ENCODE peak calls at places on chromosomes 6 and 20, in five cellular contexts. M is T-helper 17 cell; T is endodermal cell; O is activated T-helper 1 cell treated with anti-CD3 and anti-CD28 coated beads, Interleukin-2, amount 50 U/mL, for 16 hours; J is A549. G is an unnamed sample.

GRCh38 chr6:125200986-125201385 is 47.4 kb downstream of the TPD52L1 start:
- DNase-seq in T (no peak), M (no peak), J (no peak), O (no peak), G (no peak)

GRCh38 chr6:40436685-40437604 is 150.2 kb downstream of the LRFN2 start:
- DNase-seq in T (no peak), O (no peak), J (no peak), M (no peak), G (peak; percentile 20)

GRCh38 chr6:156863504-156863903 is 86.3 kb downstream of the ARID1B start:
- DNase-seq in T (no peak), O (no peak), J (no peak), M (no peak), G (no peak)

GRCh38 chr6:111187874-111188273 is 100.6 kb downstream of the SLC16A10 start:
- DNase-seq in M (no peak), O (no peak), T (no peak), J (no peak), G (no peak)

GRCh38 chr20:62762801-62763368 is 33.4 kb upstream of the MRGBP start:
- DNase-seq in J (no peak), M (no peak), T (no peak), O (no peak), G (no peak)

GRCh38 chr6:136921521-136921935 is 573 bp upstream of the SLC35D3 start:
- DNase-seq in J (no peak), M (no peak), T (no peak), O (no peak), G (no peak)

GRCh38 chr6:135651964-135652755 is 154.6 kb upstream of the AHI1 start:
- DNase-seq in O (no peak), M (no peak), T (peak; percentile 53), J (no peak), G (no peak)

GRCh38 chr6:2999005-2999620 is 581 bp upstream of the NQO2 start:
- DNase-seq in M (no peak), J (peak; percentile 72), O (no peak), T (no peak), G (no peak)

GRCh38 chr6:10146723-10147451 is 268.0 kb downstream of the TFAP2A start:
- DNase-seq in M (no peak), J (peak; percentile 20), T (peak; percentile 76), O (no peak), G (no peak)

GRCh38 chr20:33688938-33689424 is 2.8 kb upstream of the E2F1 start:
- DNase-seq in T (no peak), O (no peak), J (no peak), M (no peak), G (no peak)

GRCh38 chr6:26536571-26537159 is 1.5 kb upstream of the HMGN4 start:
- DNase-seq in J (peak; percentile 50), O (no peak), M (no peak), T (peak; percentile 69), G (peak; percentile 43)

GRCh38 chr6:170147832-170148708 is 142.8 kb downstream of the DLL1 start:
- DNase-seq in T (peak; percentile 82), O (peak; percentile 14), J (no peak), M (no peak), G (peak; percentile 41)

GRCh38 chr6:153032255-153032882 is 29.9 kb upstream of the MTRF1L start:
- DNase-seq in J (peak; percentile 46), O (no peak), M (no peak), T (no peak), G (no peak)

GRCh38 chr6:169885831-169886230 is 134.4 kb downstream of the ERMARD start:
- DNase-seq in O (no peak), J (no peak), T (no peak), M (no peak), G (no peak)

GRCh38 chr20:48725589-48725991 is 102.2 kb downstream of the PREX1 start:
- DNase-seq in J (peak; percentile 71), O (no peak), M (no peak), T (no peak), G (no peak)

GRCh38 chr20:62980380-62980960 is 26.3 kb downstream of the BHLHE23 start:
- DNase-seq in O (no peak), T (no peak), J (no peak), M (no peak), G (no peak)

GRCh38 chr6:150029749-150030148 is 4.4 kb upstream of the RAET1L start:
- DNase-seq in T (peak; percentile 49), O (no peak), J (no peak), M (no peak), G (no peak)

GRCh38 chr6:19024737-19025136 is 637.6 kb downstream of the RNF144B start:
- DNase-seq in M (no peak), T (peak; percentile 79), J (peak; percentile 34), O (no peak), G (no peak)

GRCh38 chr20:20489054-20489453 is 121.2 kb downstream of the INSM1 start:
- DNase-seq in J (no peak), M (no peak), O (no peak), T (no peak), G (no peak)

GRCh38 chr20:42277203-42277602 is 659.0 kb upstream of the CHD6 start:
- DNase-seq in M (no peak), T (peak; percentile 63), O (no peak), J (no peak), G (no peak)

GRCh38 chr20:2230671-2231488 is 64.9 kb upstream of the TGM3 start:
- DNase-seq in M (no peak), O (no peak), T (no peak), J (no peak), G (no peak)

GRCh38 chr6:3625161-3625979 is 126.1 kb downstream of the PXDC1 start:
- DNase-seq in M (no peak), O (no peak), J (no peak), T (peak; percentile 70), G (no peak)

GRCh38 chr20:44805991-44806729 is 4.2 kb downstream of the RIMS4 start:
- DNase-seq in O (no peak), T (peak; percentile 87), M (no peak), J (peak; percentile 25), G (no peak)

GRCh38 chr6:157372501-157373280 is 8.3 kb upstream of the ZDHHC14 start:
- DNase-seq in J (no peak), O (no peak), T (no peak), M (no peak), G (no peak)

GRCh38 chr6:142605922-142606321 is 304.1 kb downstream of the ADGRG6 start:
- DNase-seq in J (no peak), O (no peak), T (no peak), M (no peak), G (no peak)

GRCh38 chr20:43564993-43565757 is 6.3 kb downstream of the SGK2 start:
- DNase-seq in O (no peak), T (peak; percentile 51), M (no peak), J (no peak), G (no peak)

GRCh38 chr6:139402935-139403386 is 28.5 kb upstream of the CITED2 start:
- DNase-seq in J (no peak), M (no peak), O (no peak), T (no peak), G (no peak)